ENCODE peak calls at places on chromosomes 4 and X, in six cellular contexts. N, X, L, Y, A and S are unnamed samples.

GRCh38 chrX:118459494-118459893 is 36.1 kb upstream of the DOCK11 start:
- DNase-seq in N (peak), X (peak), L (peak), Y (peak), A (peak), S (no peak)

GRCh38 chr4:102606846-102607440 is 105.8 kb downstream of the NFKB1 start:
- DNase-seq in N (no peak), X (no peak), L (no peak), Y (no peak), A (no peak), S (no peak)

GRCh38 chrX:120604359-120604782 is 470 bp downstream of the MCTS1 start:
- DNase-seq in N (peak), X (peak), L (peak), Y (peak), A (peak), S (no peak)

GRCh38 chr4:112276113-112276512 is 9.6 kb downstream of the TIFA start:
- DNase-seq in N (no peak), X (no peak), L (no peak), Y (no peak), A (no peak), S (no peak)

GRCh38 chr4:82704156-82704555 is 94.4 kb downstream of the SCD5 start:
- DNase-seq in N (no peak), X (peak), L (peak), Y (peak), A (no peak), S (no peak)

GRCh38 chr4:115711575-115711974 is 598.2 kb upstream of the NDST4 start:
- DNase-seq in N (no peak), X (no peak), L (no peak), Y (no peak), A (no peak), S (no peak)

GRCh38 chr4:67723949-67724348 is 23.0 kb upstream of the UBA6 start:
- DNase-seq in N (no peak), X (no peak), L (no peak), Y (no peak), A (no peak), S (no peak)

GRCh38 chr4:8228319-8229250 is 29.5 kb downstream of the SH3TC1 start:
- DNase-seq in N (peak), X (peak), L (peak), Y (peak), A (peak), S (peak)

GRCh38 chr4:39770969-39771724 is 73.2 kb downstream of the UBE2K start:
- DNase-seq in N (no peak), X (no peak), L (no peak), Y (no peak), A (no peak), S (no peak)